ENCODE peak calls at places on chromosomes 11 and 22, in five cellular contexts. N is body of pancreas; Y is activated CD4-positive, alpha-beta memory T cell treated with anti-CD3 and anti-CD28 coated beads, Interleukin-2, amount 10 ng/mL, durations not matched to agents 7 days and 5 days; S is colonic mucosa; P is ELR. E is an unnamed sample.

GRCh38 chr11:102287963-102288744 is 29.1 kb upstream of the BIRC3 start:
- DNase-seq in S (peak), N (peak), Y (no peak), P (peak), E (peak)

GRCh38 chr11:76203131-76203925 is 3.0 kb downstream of the WNT11 start:
- DNase-seq in N (no peak), S (no peak), P (no peak), Y (no peak), E (no peak)

GRCh38 chr11:64456509-64457320 is 97.8 kb downstream of the RPS6KA4 start:
- DNase-seq in P (no peak), N (no peak), Y (no peak), S (no peak), E (no peak)

GRCh38 chr11:69153661-69154060 is 2.1 kb upstream of the SMIM38 start:
- DNase-seq in P (peak), N (no peak), Y (no peak), S (no peak), E (no peak)

GRCh38 chr22:16967453-16968217 is 40.4 kb downstream of the GAB4 start:
- DNase-seq in P (no peak), S (no peak), Y (no peak), N (no peak), E (no peak)

GRCh38 chr22:31291716-31292644 is at the start of gene PIK3IP1:
- DNase-seq in Y (peak), S (peak), P (peak), N (peak), E (peak)

GRCh38 chr11:71428861-71429435 is 19.2 kb downstream of the DHCR7 start:
- DNase-seq in S (no peak), Y (no peak), N (no peak), P (no peak), E (no peak)

GRCh38 chr22:38317237-38317994 is at the start of gene CSNK1E:
- DNase-seq in N (peak), P (peak), S (peak), Y (peak), E (peak)

GRCh38 chr11:74984730-74985129 is 4.0 kb upstream of the NEU3 start:
- DNase-seq in Y (no peak), S (no peak), N (no peak), P (no peak), E (no peak)

GRCh38 chr11:98545544-98546175 is 475.1 kb upstream of the CNTN5 start:
- DNase-seq in Y (no peak), N (no peak), S (no peak), P (no peak), E (no peak)

GRCh38 chr11:7892751-7893356 is 38.2 kb downstream of the OR10A6 start:
- DNase-seq in Y (no peak), N (no peak), S (no peak), P (peak), E (no peak)

GRCh38 chr11:64850979-64851567 is 6.6 kb upstream of the CDC42BPG start:
- DNase-seq in Y (peak), P (peak), S (no peak), N (no peak), E (peak)

GRCh38 chr11:64271339-64272132 is 12.9 kb downstream of the BAD start:
- DNase-seq in Y (peak), P (peak), S (peak), N (peak), E (peak)

GRCh38 chr22:38989461-38989860 is 7.3 kb downstream of the APOBEC3B start:
- DNase-seq in P (no peak), N (no peak), S (no peak), Y (peak), E (peak)

GRCh38 chr11:2768471-2769408 is 68.9 kb upstream of the KCNQ1OT1 start:
- DNase-seq in N (no peak), P (peak), Y (peak), S (peak), E (peak)

GRCh38 chr11:64121637-64122410 is 44.1 kb downstream of the MACROD1 start:
- DNase-seq in P (peak), N (no peak), S (no peak), Y (no peak), E (no peak)

GRCh38 chr11:130580372-130580771 is 131.9 kb downstream of the ADAMTS15 start:
- DNase-seq in Y (no peak), P (peak), N (no peak), S (no peak), E (no peak)

GRCh38 chr11:20031155-20032001 is 128.9 kb downstream of the DBX1 start:
- DNase-seq in S (no peak), P (peak), Y (no peak), N (no peak), E (no peak)

GRCh38 chr11:27116684-27117083 is 76.1 kb downstream of the BBOX1 start:
- DNase-seq in Y (no peak), N (no peak), S (no peak), P (no peak), E (no peak)

GRCh38 chr11:4665424-4665823 is 21.6 kb downstream of the OR51E1 start:
- DNase-seq in N (no peak), S (no peak), Y (no peak), P (peak), E (no peak)

GRCh38 chr22:27726726-27727449 is 74.7 kb downstream of the MN1 start:
- DNase-seq in S (peak), Y (no peak), P (peak), N (no peak), E (no peak)

GRCh38 chr11:19403196-19403895 is 162.6 kb upstream of the E2F8 start:
- DNase-seq in Y (no peak), P (no peak), S (no peak), N (no peak), E (no peak)

GRCh38 chr11:118930152-118930712 is 4.5 kb upstream of the BCL9L start:
- DNase-seq in Y (peak), N (peak), P (peak), S (peak), E (peak)

GRCh38 chr11:121841487-121842167 is 274.4 kb downstream of the BLID start:
- DNase-seq in S (no peak), P (peak), N (peak), Y (no peak), E (no peak)

GRCh38 chr11:118931576-118931975 is 5.8 kb upstream of the BCL9L start:
- DNase-seq in S (no peak), N (no peak), Y (no peak), P (no peak), E (no peak)

GRCh38 chr22:44658371-44658953 is 43.5 kb upstream of the PRR5 start:
- DNase-seq in Y (no peak), S (no peak), N (no peak), P (no peak), E (no peak)

GRCh38 chr11:117478126-117478856 is 150.6 kb downstream of the CEP164 start:
- DNase-seq in Y (no peak), S (peak), P (no peak), N (no peak), E (no peak)

GRCh38 chr11:23947883-23948282 is 549.0 kb upstream of the LUZP2 start:
- DNase-seq in Y (no peak), N (no peak), P (no peak), S (no peak), E (no peak)

GRCh38 chr11:84857746-84858145 is 769.4 kb downstream of the DLG2 start:
- DNase-seq in Y (no peak), S (no peak), P (peak), N (no peak), E (no peak)

GRCh38 chr11:7186190-7186589 is 65.5 kb upstream of the SYT9 start:
- DNase-seq in P (peak), Y (no peak), N (no peak), S (no peak), E (no peak)

GRCh38 chr11:63019506-63019905 is 3.9 kb upstream of the SLC22A8 start:
- DNase-seq in N (no peak), P (no peak), S (no peak), Y (no peak), E (peak)

GRCh38 chr11:67289226-67289650 is at the start of gene ANKRD13D:
- DNase-seq in Y (no peak), P (no peak), S (no peak), N (no peak), E (no peak)

GRCh38 chr22:46180370-46181137 is 30.2 kb downstream of the PPARA start:
- DNase-seq in P (no peak), N (no peak), Y (no peak), S (no peak), E (no peak)

GRCh38 chr11:69000831-69001245 is 12.2 kb downstream of the MRGPRF start:
- DNase-seq in N (peak), Y (no peak), S (peak), P (peak), E (no peak)

GRCh38 chr11:58027341-58027740 is 3.4 kb upstream of the OR6Q1 start:
- DNase-seq in S (no peak), Y (no peak), N (no peak), P (no peak), E (no peak)

GRCh38 chr11:76307416-76307815 is 73.5 kb downstream of the THAP12 start:
- DNase-seq in P (no peak), S (no peak), Y (no peak), N (no peak), E (no peak)

GRCh38 chr22:42283288-42284229 is 13.1 kb upstream of the TCF20 start:
- DNase-seq in P (no peak), N (no peak), S (no peak), Y (peak), E (peak)

E was measured in activated CD8-positive, alpha-beta memory T cell treated with anti-CD3 and anti-CD28 coated beads, Interleukin-2, amount 10 ng/mL, durations not matched to agents 7 days and 5 days.